ENCODE peak calls at places on chromosome 19, in nine cellular contexts. One of them, this sample, is unnamed.

GRCh38 chr19:2726904-2727639 is 5.9 kb upstream of the DIRAS1 start:
- DNase-seq in stimulated activated CD4-positive, alpha-beta T cell treated with anti-CD3 and anti-CD28 coated beads, Interleukin-15, amount 100 ng/mL, for 24 hours: no peak
- DNase-seq in amniotic stem cell: no peak
- DNase-seq in RPMI7951: peak
- DNase-seq in endothelial cell: no peak
- DNase-seq in A673: no peak
- DNase-seq in memory B cell: no peak
- DNase-seq in T follicular helper cell: no peak
- DNase-seq in NCI-H1048: no peak
- DNase-seq in this sample: no peak

GRCh38 chr19:43265664-43266025 is 3.7 kb downstream of the PSG9 start:
- DNase-seq in stimulated activated CD4-positive, alpha-beta T cell treated with anti-CD3 and anti-CD28 coated beads, Interleukin-15, amount 100 ng/mL, for 24 hours: no peak
- DNase-seq in amniotic stem cell: no peak
- DNase-seq in RPMI7951: no peak
- DNase-seq in endothelial cell: no peak
- DNase-seq in A673: no peak
- DNase-seq in memory B cell: no peak
- DNase-seq in T follicular helper cell: no peak
- DNase-seq in NCI-H1048: no peak
- DNase-seq in this sample: peak

GRCh38 chr19:18117692-18118378 is 20.3 kb downstream of the MAST3 start:
- DNase-seq in stimulated activated CD4-positive, alpha-beta T cell treated with anti-CD3 and anti-CD28 coated beads, Interleukin-15, amount 100 ng/mL, for 24 hours: peak
- DNase-seq in amniotic stem cell: peak
- DNase-seq in RPMI7951: peak
- DNase-seq in endothelial cell: peak
- DNase-seq in A673: peak
- DNase-seq in memory B cell: peak
- DNase-seq in T follicular helper cell: peak
- DNase-seq in NCI-H1048: peak
- DNase-seq in this sample: peak

GRCh38 chr19:7959209-7959608 is 15.7 kb upstream of the TIMM44 start:
- DNase-seq in stimulated activated CD4-positive, alpha-beta T cell treated with anti-CD3 and anti-CD28 coated beads, Interleukin-15, amount 100 ng/mL, for 24 hours: no peak
- DNase-seq in amniotic stem cell: no peak
- DNase-seq in RPMI7951: no peak
- DNase-seq in endothelial cell: no peak
- DNase-seq in A673: no peak
- DNase-seq in memory B cell: no peak
- DNase-seq in T follicular helper cell: no peak
- DNase-seq in NCI-H1048: no peak
- DNase-seq in this sample: no peak

GRCh38 chr19:49413348-49413747 is 9.9 kb downstream of the PTH2 start:
- DNase-seq in stimulated activated CD4-positive, alpha-beta T cell treated with anti-CD3 and anti-CD28 coated beads, Interleukin-15, amount 100 ng/mL, for 24 hours: no peak
- DNase-seq in amniotic stem cell: no peak
- DNase-seq in RPMI7951: no peak
- DNase-seq in endothelial cell: no peak
- DNase-seq in A673: no peak
- DNase-seq in memory B cell: no peak
- DNase-seq in T follicular helper cell: no peak
- DNase-seq in NCI-H1048: no peak
- DNase-seq in this sample: no peak

GRCh38 chr19:1851581-1852293 is 3.5 kb upstream of the REXO1 start:
- DNase-seq in stimulated activated CD4-positive, alpha-beta T cell treated with anti-CD3 and anti-CD28 coated beads, Interleukin-15, amount 100 ng/mL, for 24 hours: peak
- DNase-seq in amniotic stem cell: no peak
- DNase-seq in RPMI7951: no peak
- DNase-seq in endothelial cell: peak
- DNase-seq in A673: peak
- DNase-seq in memory B cell: no peak
- DNase-seq in T follicular helper cell: peak
- DNase-seq in NCI-H1048: no peak
- DNase-seq in this sample: no peak

GRCh38 chr19:2049741-2050348 is 1.2 kb downstream of the MKNK2 start:
- DNase-seq in stimulated activated CD4-positive, alpha-beta T cell treated with anti-CD3 and anti-CD28 coated beads, Interleukin-15, amount 100 ng/mL, for 24 hours: peak
- DNase-seq in amniotic stem cell: no peak
- DNase-seq in RPMI7951: peak
- DNase-seq in endothelial cell: peak
- DNase-seq in A673: peak
- DNase-seq in memory B cell: peak
- DNase-seq in T follicular helper cell: peak
- DNase-seq in NCI-H1048: no peak
- DNase-seq in this sample: peak

GRCh38 chr19:2793126-2793525 is 7.8 kb downstream of the THOP1 start:
- DNase-seq in stimulated activated CD4-positive, alpha-beta T cell treated with anti-CD3 and anti-CD28 coated beads, Interleukin-15, amount 100 ng/mL, for 24 hours: no peak
- DNase-seq in amniotic stem cell: no peak
- DNase-seq in RPMI7951: no peak
- DNase-seq in endothelial cell: no peak
- DNase-seq in A673: no peak
- DNase-seq in memory B cell: no peak
- DNase-seq in T follicular helper cell: no peak
- DNase-seq in NCI-H1048: no peak
- DNase-seq in this sample: no peak

GRCh38 chr19:17565611-17566010 is 10.2 kb downstream of the COLGALT1 start:
- DNase-seq in stimulated activated CD4-positive, alpha-beta T cell treated with anti-CD3 and anti-CD28 coated beads, Interleukin-15, amount 100 ng/mL, for 24 hours: no peak
- DNase-seq in amniotic stem cell: no peak
- DNase-seq in RPMI7951: no peak
- DNase-seq in endothelial cell: no peak
- DNase-seq in A673: no peak
- DNase-seq in memory B cell: no peak
- DNase-seq in T follicular helper cell: no peak
- DNase-seq in NCI-H1048: no peak
- DNase-seq in this sample: no peak

GRCh38 chr19:2290441-2291184 is 8.6 kb upstream of the PEAK3 start:
- DNase-seq in stimulated activated CD4-positive, alpha-beta T cell treated with anti-CD3 and anti-CD28 coated beads, Interleukin-15, amount 100 ng/mL, for 24 hours: peak
- DNase-seq in amniotic stem cell: no peak
- DNase-seq in RPMI7951: no peak
- DNase-seq in endothelial cell: no peak
- DNase-seq in A673: no peak
- DNase-seq in memory B cell: no peak
- DNase-seq in T follicular helper cell: no peak
- DNase-seq in NCI-H1048: no peak
- DNase-seq in this sample: no peak

GRCh38 chr19:12838893-12839656 is 760 bp downstream of the MAST1 start:
- DNase-seq in stimulated activated CD4-positive, alpha-beta T cell treated with anti-CD3 and anti-CD28 coated beads, Interleukin-15, amount 100 ng/mL, for 24 hours: peak
- DNase-seq in amniotic stem cell: no peak
- DNase-seq in RPMI7951: no peak
- DNase-seq in endothelial cell: no peak
- DNase-seq in A673: no peak
- DNase-seq in memory B cell: no peak
- DNase-seq in T follicular helper cell: no peak
- DNase-seq in NCI-H1048: no peak
- DNase-seq in this sample: no peak

GRCh38 chr19:55119053-55119452 is 1.6 kb upstream of the PPP1R12C start:
- DNase-seq in stimulated activated CD4-positive, alpha-beta T cell treated with anti-CD3 and anti-CD28 coated beads, Interleukin-15, amount 100 ng/mL, for 24 hours: no peak
- DNase-seq in amniotic stem cell: no peak
- DNase-seq in RPMI7951: no peak
- DNase-seq in endothelial cell: no peak
- DNase-seq in A673: no peak
- DNase-seq in memory B cell: no peak
- DNase-seq in T follicular helper cell: peak
- DNase-seq in NCI-H1048: no peak
- DNase-seq in this sample: no peak

GRCh38 chr19:14061751-14062557 is at the start of gene PALM3:
- DNase-seq in stimulated activated CD4-positive, alpha-beta T cell treated with anti-CD3 and anti-CD28 coated beads, Interleukin-15, amount 100 ng/mL, for 24 hours: no peak
- DNase-seq in amniotic stem cell: no peak
- DNase-seq in RPMI7951: no peak
- DNase-seq in endothelial cell: no peak
- DNase-seq in A673: no peak
- DNase-seq in memory B cell: no peak
- DNase-seq in T follicular helper cell: no peak
- DNase-seq in NCI-H1048: no peak
- DNase-seq in this sample: no peak

GRCh38 chr19:35558400-35559280 is 4.8 kb downstream of the ATP4A start:
- DNase-seq in stimulated activated CD4-positive, alpha-beta T cell treated with anti-CD3 and anti-CD28 coated beads, Interleukin-15, amount 100 ng/mL, for 24 hours: no peak
- DNase-seq in amniotic stem cell: no peak
- DNase-seq in RPMI7951: no peak
- DNase-seq in endothelial cell: no peak
- DNase-seq in A673: no peak
- DNase-seq in memory B cell: no peak
- DNase-seq in T follicular helper cell: no peak
- DNase-seq in NCI-H1048: no peak
- DNase-seq in this sample: no peak

GRCh38 chr19:29062486-29063435 is 150.2 kb downstream of the UQCRFS1 start:
- DNase-seq in stimulated activated CD4-positive, alpha-beta T cell treated with anti-CD3 and anti-CD28 coated beads, Interleukin-15, amount 100 ng/mL, for 24 hours: no peak
- DNase-seq in amniotic stem cell: no peak
- DNase-seq in RPMI7951: no peak
- DNase-seq in endothelial cell: no peak
- DNase-seq in A673: no peak
- DNase-seq in memory B cell: no peak
- DNase-seq in T follicular helper cell: no peak
- DNase-seq in NCI-H1048: no peak
- DNase-seq in this sample: no peak

GRCh38 chr19:35100588-35101533 is 14.8 kb upstream of the FXYD3 start:
- DNase-seq in stimulated activated CD4-positive, alpha-beta T cell treated with anti-CD3 and anti-CD28 coated beads, Interleukin-15, amount 100 ng/mL, for 24 hours: no peak
- DNase-seq in amniotic stem cell: no peak
- DNase-seq in RPMI7951: no peak
- DNase-seq in endothelial cell: no peak
- DNase-seq in A673: no peak
- DNase-seq in memory B cell: no peak
- DNase-seq in T follicular helper cell: no peak
- DNase-seq in NCI-H1048: no peak
- DNase-seq in this sample: no peak

GRCh38 chr19:2227415-2228156 is 8.5 kb downstream of the PLEKHJ1 start:
- DNase-seq in stimulated activated CD4-positive, alpha-beta T cell treated with anti-CD3 and anti-CD28 coated beads, Interleukin-15, amount 100 ng/mL, for 24 hours: no peak
- DNase-seq in amniotic stem cell: no peak
- DNase-seq in RPMI7951: no peak
- DNase-seq in endothelial cell: no peak
- DNase-seq in A673: no peak
- DNase-seq in memory B cell: peak
- DNase-seq in T follicular helper cell: no peak
- DNase-seq in NCI-H1048: no peak
- DNase-seq in this sample: no peak

GRCh38 chr19:2035590-2035991 is 15.5 kb downstream of the MKNK2 start:
- DNase-seq in stimulated activated CD4-positive, alpha-beta T cell treated with anti-CD3 and anti-CD28 coated beads, Interleukin-15, amount 100 ng/mL, for 24 hours: no peak
- DNase-seq in amniotic stem cell: no peak
- DNase-seq in RPMI7951: no peak
- DNase-seq in endothelial cell: no peak
- DNase-seq in A673: no peak
- DNase-seq in memory B cell: no peak
- DNase-seq in T follicular helper cell: no peak
- DNase-seq in NCI-H1048: no peak
- DNase-seq in this sample: no peak

GRCh38 chr19:39792999-39793546 is 14.4 kb downstream of the LEUTX start:
- DNase-seq in stimulated activated CD4-positive, alpha-beta T cell treated with anti-CD3 and anti-CD28 coated beads, Interleukin-15, amount 100 ng/mL, for 24 hours: peak
- DNase-seq in amniotic stem cell: peak
- DNase-seq in RPMI7951: peak
- DNase-seq in endothelial cell: peak
- DNase-seq in A673: peak
- DNase-seq in memory B cell: peak
- DNase-seq in T follicular helper cell: peak
- DNase-seq in NCI-H1048: no peak
- DNase-seq in this sample: peak

GRCh38 chr19:30084390-30084819 is 142.4 kb downstream of the URI1 start:
- DNase-seq in stimulated activated CD4-positive, alpha-beta T cell treated with anti-CD3 and anti-CD28 coated beads, Interleukin-15, amount 100 ng/mL, for 24 hours: no peak
- DNase-seq in amniotic stem cell: no peak
- DNase-seq in RPMI7951: no peak
- DNase-seq in endothelial cell: no peak
- DNase-seq in A673: no peak
- DNase-seq in memory B cell: no peak
- DNase-seq in T follicular helper cell: no peak
- DNase-seq in NCI-H1048: no peak
- DNase-seq in this sample: no peak

GRCh38 chr19:34808566-34808965 is 35.6 kb upstream of the ZNF599 start:
- DNase-seq in stimulated activated CD4-positive, alpha-beta T cell treated with anti-CD3 and anti-CD28 coated beads, Interleukin-15, amount 100 ng/mL, for 24 hours: no peak
- DNase-seq in amniotic stem cell: peak
- DNase-seq in RPMI7951: peak
- DNase-seq in endothelial cell: no peak
- DNase-seq in A673: peak
- DNase-seq in memory B cell: no peak
- DNase-seq in T follicular helper cell: no peak
- DNase-seq in NCI-H1048: no peak
- DNase-seq in this sample: no peak

GRCh38 chr19:35828694-35829301 is 16.2 kb upstream of the PRODH2 start:
- DNase-seq in stimulated activated CD4-positive, alpha-beta T cell treated with anti-CD3 and anti-CD28 coated beads, Interleukin-15, amount 100 ng/mL, for 24 hours: peak
- DNase-seq in amniotic stem cell: peak
- DNase-seq in RPMI7951: peak
- DNase-seq in endothelial cell: peak
- DNase-seq in A673: peak
- DNase-seq in memory B cell: peak
- DNase-seq in T follicular helper cell: peak
- DNase-seq in NCI-H1048: peak
- DNase-seq in this sample: peak

GRCh38 chr19:38417544-38418506 is 8.2 kb downstream of the RASGRP4 start:
- DNase-seq in stimulated activated CD4-positive, alpha-beta T cell treated with anti-CD3 and anti-CD28 coated beads, Interleukin-15, amount 100 ng/mL, for 24 hours: peak
- DNase-seq in amniotic stem cell: no peak
- DNase-seq in RPMI7951: peak
- DNase-seq in endothelial cell: peak
- DNase-seq in A673: peak
- DNase-seq in memory B cell: peak
- DNase-seq in T follicular helper cell: no peak
- DNase-seq in NCI-H1048: no peak
- DNase-seq in this sample: peak

GRCh38 chr19:36060430-36060829 is 5.7 kb downstream of the WDR62 start:
- DNase-seq in stimulated activated CD4-positive, alpha-beta T cell treated with anti-CD3 and anti-CD28 coated beads, Interleukin-15, amount 100 ng/mL, for 24 hours: peak
- DNase-seq in amniotic stem cell: peak
- DNase-seq in RPMI7951: peak
- DNase-seq in endothelial cell: peak
- DNase-seq in A673: peak
- DNase-seq in memory B cell: no peak
- DNase-seq in T follicular helper cell: no peak
- DNase-seq in NCI-H1048: no peak
- DNase-seq in this sample: peak

GRCh38 chr19:16116067-16116466 is 4.4 kb downstream of the RAB8A start:
- DNase-seq in stimulated activated CD4-positive, alpha-beta T cell treated with anti-CD3 and anti-CD28 coated beads, Interleukin-15, amount 100 ng/mL, for 24 hours: no peak
- DNase-seq in amniotic stem cell: no peak
- DNase-seq in RPMI7951: no peak
- DNase-seq in endothelial cell: no peak
- DNase-seq in A673: no peak
- DNase-seq in memory B cell: no peak
- DNase-seq in T follicular helper cell: no peak
- DNase-seq in NCI-H1048: no peak
- DNase-seq in this sample: no peak

GRCh38 chr19:38932425-38933179 is 1.9 kb downstream of the MRPS12 start:
- DNase-seq in stimulated activated CD4-positive, alpha-beta T cell treated with anti-CD3 and anti-CD28 coated beads, Interleukin-15, amount 100 ng/mL, for 24 hours: peak
- DNase-seq in amniotic stem cell: no peak
- DNase-seq in RPMI7951: peak
- DNase-seq in endothelial cell: no peak
- DNase-seq in A673: peak
- DNase-seq in memory B cell: no peak
- DNase-seq in T follicular helper cell: no peak
- DNase-seq in NCI-H1048: no peak
- DNase-seq in this sample: no peak

GRCh38 chr19:2552859-2553258 is 76.9 kb downstream of the GADD45B start:
- DNase-seq in stimulated activated CD4-positive, alpha-beta T cell treated with anti-CD3 and anti-CD28 coated beads, Interleukin-15, amount 100 ng/mL, for 24 hours: peak
- DNase-seq in amniotic stem cell: no peak
- DNase-seq in RPMI7951: no peak
- DNase-seq in endothelial cell: no peak
- DNase-seq in A673: peak
- DNase-seq in memory B cell: peak
- DNase-seq in T follicular helper cell: peak
- DNase-seq in NCI-H1048: no peak
- DNase-seq in this sample: peak

GRCh38 chr19:3710265-3710812 is 2.2 kb downstream of the TJP3 start:
- DNase-seq in stimulated activated CD4-positive, alpha-beta T cell treated with anti-CD3 and anti-CD28 coated beads, Interleukin-15, amount 100 ng/mL, for 24 hours: no peak
- DNase-seq in amniotic stem cell: no peak
- DNase-seq in RPMI7951: peak
- DNase-seq in endothelial cell: no peak
- DNase-seq in A673: peak
- DNase-seq in memory B cell: no peak
- DNase-seq in T follicular helper cell: no peak
- DNase-seq in NCI-H1048: no peak
- DNase-seq in this sample: peak

GRCh38 chr19:4455742-4456565 is 1.6 kb downstream of the UBXN6 start:
- DNase-seq in stimulated activated CD4-positive, alpha-beta T cell treated with anti-CD3 and anti-CD28 coated beads, Interleukin-15, amount 100 ng/mL, for 24 hours: no peak
- DNase-seq in amniotic stem cell: peak
- DNase-seq in RPMI7951: peak
- DNase-seq in endothelial cell: no peak
- DNase-seq in A673: no peak
- DNase-seq in memory B cell: no peak
- DNase-seq in T follicular helper cell: no peak
- DNase-seq in NCI-H1048: no peak
- DNase-seq in this sample: peak

This sample was measured in Daoy.